ENCODE peak calls at places on chromosome 17, in five cellular contexts. Y, H, J, O and D are unnamed samples.

GRCh38 chr17:17139972-17140589 is 66.1 kb downstream of the PLD6 start:
- DNase-seq in Y (no peak), H (no peak), J (no peak), O (no peak), D (no peak)

GRCh38 chr17:15918661-15919259 is 26.2 kb upstream of the ADORA2B start:
- DNase-seq in Y (no peak), H (no peak), J (no peak), O (no peak), D (no peak)

GRCh38 chr17:9237053-9237410 is 215.7 kb downstream of the NTN1 start:
- DNase-seq in Y (no peak), H (no peak), J (no peak), O (no peak), D (no peak)

GRCh38 chr17:38598536-38598935 is 7.2 kb downstream of the SRCIN1 start:
- DNase-seq in Y (peak), H (peak), J (no peak), O (peak), D (peak)

GRCh38 chr17:34412965-34413441 is 50.0 kb upstream of the CCL1 start:
- DNase-seq in Y (no peak), H (no peak), J (no peak), O (peak), D (peak)

GRCh38 chr17:56172517-56172982 is 19.3 kb downstream of the ANKFN1 start:
- DNase-seq in Y (no peak), H (no peak), J (peak), O (no peak), D (peak)

GRCh38 chr17:77465358-77466041 is 324.7 kb downstream of the SEC14L1 start:
- DNase-seq in Y (peak), H (peak), J (peak), O (peak), D (peak)

GRCh38 chr17:44981221-44981968 is 13.3 kb upstream of the C1QL1 start:
- DNase-seq in Y (peak), H (peak), J (no peak), O (no peak), D (peak)

GRCh38 chr17:76452102-76452645 is 778 bp downstream of the UBE2O start:
- DNase-seq in Y (no peak), H (no peak), J (no peak), O (peak), D (no peak)

GRCh38 chr17:57309479-57309878 is 53.2 kb downstream of the MSI2 start:
- DNase-seq in Y (no peak), H (no peak), J (no peak), O (no peak), D (no peak)

GRCh38 chr17:75558666-75559530 is 28.7 kb upstream of the MYO15B start:
- DNase-seq in Y (no peak), H (no peak), J (no peak), O (peak), D (no peak)

GRCh38 chr17:307295-307691 is 45.3 kb downstream of the RPH3AL start:
- DNase-seq in Y (no peak), H (no peak), J (no peak), O (no peak), D (no peak)

GRCh38 chr17:57463103-57463885 is 207.0 kb downstream of the MSI2 start:
- DNase-seq in Y (peak), H (no peak), J (no peak), O (peak), D (peak)

GRCh38 chr17:8940866-8941471 is 24.5 kb downstream of the PIK3R5 start:
- DNase-seq in Y (no peak), H (no peak), J (no peak), O (no peak), D (no peak)

GRCh38 chr17:58569216-58569615 is 54.8 kb upstream of the MTMR4 start:
- DNase-seq in Y (no peak), H (no peak), J (no peak), O (no peak), D (no peak)

GRCh38 chr17:44424828-44425463 is 35.5 kb upstream of the ITGA2B start:
- DNase-seq in Y (no peak), H (no peak), J (no peak), O (no peak), D (no peak)

GRCh38 chr17:27153005-27153404 is 140.9 kb upstream of the WSB1 start:
- DNase-seq in Y (no peak), H (no peak), J (no peak), O (no peak), D (no peak)

GRCh38 chr17:50626037-50626574 is 8.6 kb upstream of the ABCC3 start:
- DNase-seq in Y (peak), H (peak), J (peak), O (peak), D (peak)

GRCh38 chr17:16328997-16329396 is 24.3 kb downstream of the CENPV start:
- DNase-seq in Y (peak), H (no peak), J (no peak), O (no peak), D (no peak)

GRCh38 chr17:65446838-65447526 is 114.5 kb downstream of the AXIN2 start:
- DNase-seq in Y (no peak), H (no peak), J (no peak), O (no peak), D (no peak)

GRCh38 chr17:27366438-27366837 is 72.5 kb downstream of the WSB1 start:
- DNase-seq in Y (no peak), H (no peak), J (no peak), O (peak), D (no peak)

GRCh38 chr17:15384142-15384803 is 42.9 kb upstream of the TEKT3 start:
- DNase-seq in Y (no peak), H (peak), J (peak), O (no peak), D (no peak)

GRCh38 chr17:43782903-43783462 is 2.7 kb downstream of the CFAP97D1 start:
- DNase-seq in Y (no peak), H (no peak), J (no peak), O (no peak), D (no peak)

GRCh38 chr17:50817142-50817751 is 18.1 kb upstream of the WFIKKN2 start:
- DNase-seq in Y (no peak), H (peak), J (peak), O (peak), D (no peak)

DNA sequence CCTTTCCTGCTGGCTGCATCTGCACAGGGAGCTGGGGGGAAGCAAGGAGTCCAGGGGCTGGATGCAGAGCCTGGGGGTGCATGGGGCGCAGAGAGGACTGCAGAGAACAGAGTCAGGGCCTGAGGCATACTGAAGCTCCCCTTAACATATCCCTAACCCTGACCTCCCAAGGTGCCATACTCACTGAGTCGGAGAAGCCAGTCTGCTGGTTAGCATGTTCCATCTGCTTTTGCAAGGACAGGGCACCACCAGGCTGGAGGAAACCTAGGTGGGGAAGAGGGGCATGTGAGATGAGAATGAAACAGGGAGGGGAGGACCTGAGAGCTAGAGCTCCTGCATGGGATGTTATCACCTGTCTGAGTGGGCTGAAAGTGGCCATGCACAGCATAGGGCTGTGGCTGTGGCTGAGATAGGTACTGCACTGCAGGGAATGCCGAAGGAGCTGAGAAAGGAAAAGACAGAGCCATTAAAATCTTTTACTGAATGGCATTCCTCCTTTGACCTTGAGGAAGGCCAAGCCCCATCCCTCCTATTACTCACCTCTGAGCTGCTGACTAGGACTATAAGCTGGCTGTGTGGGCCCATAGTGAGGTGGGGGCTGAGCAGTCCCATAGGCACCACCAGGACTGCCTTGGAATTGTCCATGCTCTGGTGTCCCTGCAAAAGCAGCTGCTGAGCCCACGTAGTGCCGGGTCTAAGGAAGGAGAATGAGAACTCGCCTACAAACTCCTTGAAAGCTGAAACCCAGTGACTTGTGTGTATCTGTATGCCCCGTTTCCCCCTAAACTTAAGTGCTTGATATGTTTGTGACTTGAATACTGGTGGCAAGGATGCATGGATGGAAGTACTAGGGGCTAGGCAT is 1.9 kb downstream of the GPS2 start:
- DNase-seq in Y (no peak), H (peak), J (no peak), O (peak), D (no peak)
- TF ChIP-seq CTCF in Y (no peak), H (peak), J (no peak), O (no peak), D (peak)

GRCh38 chr17:63446981-63447687 is 1.0 kb upstream of the CYB561 start:
- DNase-seq in Y (no peak), H (no peak), J (no peak), O (peak), D (no peak)

GRCh38 chr17:63445571-63446217 is 412 bp downstream of the CYB561 start:
- DNase-seq in Y (no peak), H (peak), J (peak), O (peak), D (no peak)

GRCh38 chr17:63447688-63448005 is 1.5 kb upstream of the CYB561 start:
- DNase-seq in Y (no peak), H (no peak), J (no peak), O (peak), D (no peak)

GRCh38 chr17:63445065-63445464 is 1.0 kb downstream of the CYB561 start:
- DNase-seq in Y (no peak), H (no peak), J (no peak), O (no peak), D (no peak)

GRCh38 chr17:63446218-63446980 is at the start of gene CYB561:
- DNase-seq in Y (peak), H (peak), J (peak), O (peak), D (no peak)
- TF ChIP-seq CTCF in Y (peak), H (no peak), J (peak), O (peak), D (peak)

DNA sequence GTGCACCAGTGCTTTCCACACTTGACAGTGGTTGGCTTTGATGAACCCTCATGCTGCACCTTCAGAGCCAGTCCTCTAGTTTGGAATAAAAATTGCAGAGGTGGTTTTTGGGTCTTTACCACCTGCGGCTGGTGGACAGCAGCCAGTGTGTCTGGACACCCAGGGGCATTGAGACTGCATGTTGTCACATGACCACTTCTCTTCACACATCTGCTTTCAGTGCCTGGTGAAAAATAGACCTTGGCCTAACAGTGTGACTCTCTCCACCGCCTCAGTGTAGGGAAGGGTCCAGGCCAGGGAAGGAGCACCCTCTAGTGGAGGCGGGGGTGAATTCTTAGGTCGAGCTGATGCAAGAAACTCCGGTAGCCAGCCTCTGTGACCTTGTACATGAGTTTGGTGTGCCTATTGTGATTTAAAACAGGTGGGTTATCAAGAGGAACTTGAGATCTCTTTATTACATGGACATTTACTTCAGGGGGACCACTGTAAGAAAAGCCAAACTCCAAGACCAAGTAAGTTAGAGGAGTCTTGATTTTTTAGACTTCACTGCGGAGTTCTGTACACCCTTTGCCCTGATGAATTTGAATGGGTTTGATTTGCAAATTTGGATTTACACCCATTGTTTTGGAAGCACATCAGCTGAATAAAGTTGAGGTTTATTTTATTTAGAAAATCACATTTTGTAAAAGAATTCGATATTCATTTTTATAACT is 17.9 kb downstream of the GOSR2 start:
- DNase-seq in Y (peak), H (peak), J (peak), O (peak), D (peak)
- TF ChIP-seq CTCF in Y (peak), H (peak), J (peak), O (peak), D (peak)

GRCh38 chr17:31522284-31522931 is 130.9 kb downstream of the RAB11FIP4 start:
- DNase-seq in Y (no peak), H (no peak), J (no peak), O (no peak), D (no peak)

GRCh38 chr17:31524926-31525800 is 133.7 kb downstream of the RAB11FIP4 start:
- DNase-seq in Y (peak), H (peak), J (peak), O (peak), D (peak)

GRCh38 chr17:31525801-31526549 is 134.5 kb downstream of the RAB11FIP4 start:
- DNase-seq in Y (no peak), H (no peak), J (no peak), O (peak), D (no peak)

GRCh38 chr17:31522987-31523495 is 131.6 kb downstream of the RAB11FIP4 start:
- DNase-seq in Y (no peak), H (no peak), J (no peak), O (no peak), D (no peak)

GRCh38 chr17:31523862-31524730 is 132.6 kb downstream of the RAB11FIP4 start:
- DNase-seq in Y (no peak), H (no peak), J (no peak), O (no peak), D (no peak)
- TF ChIP-seq CTCF in Y (no peak), H (no peak), J (no peak), O (no peak), D (no peak)

GRCh38 chr17:67272312-67273050 is 27.5 kb upstream of the HELZ start:
- DNase-seq in Y (no peak), H (no peak), J (no peak), O (peak), D (no peak)
- TF ChIP-seq CTCF in Y (peak), H (no peak), J (no peak), O (peak), D (peak)

DNA sequence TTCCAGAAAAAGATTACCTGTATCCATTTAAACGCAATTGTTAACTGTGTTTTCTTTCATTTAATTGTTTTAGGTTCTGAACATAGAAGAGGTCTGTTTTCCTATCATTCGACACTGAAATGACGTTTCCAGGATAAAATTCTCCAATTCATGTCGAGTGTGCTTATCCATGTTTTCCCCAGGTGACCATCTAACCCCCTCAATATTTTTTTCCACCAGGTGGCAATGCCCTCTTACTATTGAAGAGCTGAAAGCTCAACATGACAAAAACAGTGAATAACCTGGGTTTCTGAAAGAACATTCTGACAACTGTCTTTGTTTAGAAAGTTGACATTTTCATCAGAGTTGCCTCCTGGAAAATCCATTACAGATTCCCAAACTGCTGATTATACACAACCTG is 948.7 kb downstream of the KCNJ2 start:
- DNase-seq in Y (peak), H (no peak), J (no peak), O (no peak), D (no peak)
- TF ChIP-seq CTCF in Y (peak), H (peak), J (no peak), O (no peak), D (peak)

GRCh38 chr17:81035389-81036127 is 607 bp downstream of the BAIAP2 start:
- DNase-seq in Y (no peak), H (no peak), J (no peak), O (peak), D (peak)

GRCh38 chr17:81034168-81034777 is 678 bp upstream of the BAIAP2 start:
- DNase-seq in Y (no peak), H (no peak), J (no peak), O (no peak), D (no peak)

GRCh38 chr17:81033535-81034167 is 1.3 kb upstream of the BAIAP2 start:
- DNase-seq in Y (no peak), H (no peak), J (no peak), O (no peak), D (no peak)

GRCh38 chr17:81036128-81036891 is 1.4 kb downstream of the BAIAP2 start:
- DNase-seq in Y (no peak), H (no peak), J (no peak), O (no peak), D (peak)

DNA sequence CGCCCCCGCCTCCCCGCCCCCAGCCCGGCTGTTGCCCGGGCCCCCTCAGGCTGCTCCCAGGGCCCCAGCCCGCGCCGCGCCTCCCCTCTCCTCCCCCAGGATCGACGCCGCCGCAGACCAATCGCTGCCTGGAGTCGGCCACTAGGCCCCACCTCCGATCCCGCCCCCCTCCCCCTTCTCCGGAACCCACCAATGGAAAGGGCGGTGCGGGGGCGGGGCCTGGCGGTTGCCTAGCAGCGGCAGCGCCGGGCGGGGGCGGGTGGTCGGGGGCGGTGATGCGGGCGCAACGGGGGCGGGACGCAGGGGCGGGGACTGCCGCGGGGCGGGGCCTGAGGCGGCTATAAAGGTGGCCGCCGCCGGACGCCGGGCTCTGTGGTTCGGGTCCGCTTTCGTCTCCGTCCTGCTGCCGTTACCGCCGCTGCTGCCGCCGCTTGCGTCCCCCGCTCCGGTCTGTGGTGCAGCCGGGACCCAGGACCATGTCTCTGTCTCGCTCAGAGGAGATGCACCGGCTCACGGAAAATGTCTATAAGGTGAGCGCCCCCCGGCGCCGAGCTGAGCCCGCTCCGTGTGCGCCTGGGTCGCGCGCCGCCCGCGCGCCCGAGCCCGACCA is at the start of gene BAIAP2:
- DNase-seq in Y (peak), H (peak), J (peak), O (peak), D (peak)
- TF ChIP-seq CTCF in Y (no peak), H (no peak), J (no peak), O (peak), D (no peak)

GRCh38 chr17:40500190-40500589 is 1.2 kb downstream of the TNS4 start:
- DNase-seq in Y (no peak), H (no peak), J (no peak), O (no peak), D (no peak)

GRCh38 chr17:40500709-40501108 is 714 bp downstream of the TNS4 start:
- DNase-seq in Y (no peak), H (no peak), J (no peak), O (no peak), D (no peak)

GRCh38 chr17:40501499-40501911 is at the start of gene TNS4:
- DNase-seq in Y (no peak), H (no peak), J (no peak), O (no peak), D (no peak)

GRCh38 chr17:40498281-40499084 is 2.9 kb downstream of the TNS4 start:
- DNase-seq in Y (no peak), H (no peak), J (no peak), O (no peak), D (no peak)

DNA sequence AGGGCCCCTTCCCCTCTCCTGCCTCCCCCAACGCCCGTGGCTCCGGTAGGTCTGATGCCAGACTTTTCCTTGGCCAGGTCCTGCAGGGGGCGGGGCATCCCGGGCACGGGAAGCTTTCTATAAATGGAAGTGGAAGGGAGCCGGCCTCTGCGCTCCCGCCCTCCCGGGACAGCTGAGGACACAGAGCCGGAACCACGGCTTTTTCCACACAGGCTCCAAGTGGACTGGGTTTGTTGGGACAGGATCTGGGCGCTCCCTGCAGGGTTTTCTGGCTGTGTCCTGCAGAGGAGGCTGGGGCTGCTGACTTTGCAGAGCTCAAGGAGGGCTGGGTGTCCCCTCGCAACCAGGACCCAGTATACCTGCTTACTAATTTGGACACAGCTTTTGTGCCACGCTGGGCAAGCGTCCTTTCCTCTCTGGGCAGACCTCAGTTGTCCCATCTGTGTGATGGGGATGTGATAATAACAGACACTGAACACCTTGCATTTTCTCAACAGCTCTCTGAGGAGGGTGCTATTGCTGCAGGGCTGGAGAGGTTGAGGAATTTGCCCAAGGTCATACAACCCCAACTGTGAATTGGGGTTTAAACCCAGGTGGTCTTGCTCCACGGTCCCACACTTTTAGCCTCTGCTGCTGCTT is 1.8 kb downstream of the TNS4 start:
- DNase-seq in Y (peak), H (peak), J (peak), O (no peak), D (peak)
- TF ChIP-seq CTCF in Y (no peak), H (no peak), J (no peak), O (no peak), D (peak)

GRCh38 chr17:73725794-73726193 is 81.5 kb upstream of the SDK2 start:
- DNase-seq in Y (no peak), H (no peak), J (no peak), O (no peak), D (no peak)

GRCh38 chr17:73727941-73728340 is 83.7 kb upstream of the SDK2 start:
- DNase-seq in Y (no peak), H (no peak), J (no peak), O (no peak), D (no peak)

GRCh38 chr17:73722163-73722562 is 77.9 kb upstream of the SDK2 start:
- DNase-seq in Y (no peak), H (no peak), J (no peak), O (no peak), D (no peak)

GRCh38 chr17:73723317-73723716 is 79.1 kb upstream of the SDK2 start:
- DNase-seq in Y (no peak), H (no peak), J (no peak), O (no peak), D (no peak)

GRCh38 chr17:73724341-73724740 is 80.1 kb upstream of the SDK2 start:
- DNase-seq in Y (no peak), H (no peak), J (no peak), O (no peak), D (no peak)
- TF ChIP-seq CTCF in Y (no peak), H (no peak), J (no peak), O (no peak), D (no peak)